ENCODE peak calls at places on chromosome 16, in nine cellular contexts. F is tibial artery, I is cardiac muscle cell, O is lung, W is MM.1S, H is nephron progenitor cell, B is transverse colon, J is Peyer's patch, P is spleen. M is an unnamed sample.

GRCh38 chr16:85446846-85447656 is 166.1 kb upstream of the GSE1 start:
- DNase-seq in B (peak), H (no peak), W (peak), J (no peak), P (peak), O (no peak), I (no peak), F (no peak), M (peak)

GRCh38 chr16:75462804-75463203 is 1.7 kb downstream of the TMEM170A start:
- DNase-seq in F (no peak), H (no peak), J (no peak), W (peak), O (no peak), I (no peak), B (no peak), P (no peak), M (peak)

GRCh38 chr16:56632160-56632847 is at the start of gene MT1M:
- DNase-seq in I (peak), O (no peak), J (peak), F (peak), B (peak), H (peak), P (no peak), W (no peak), M (no peak)

GRCh38 chr16:50266337-50267091 is at the start of gene ADCY7:
- DNase-seq in H (peak), I (peak), J (peak), F (peak), B (peak), P (peak), W (peak), O (peak), M (peak)

GRCh38 chr16:88978608-88979346 is 1.8 kb upstream of the CBFA2T3 start:
- DNase-seq in I (no peak), F (no peak), O (no peak), P (peak), W (peak), H (no peak), J (no peak), B (peak), M (peak)

GRCh38 chr16:8855051-8855786 is 13.6 kb downstream of the CARHSP1 start:
- DNase-seq in P (peak), J (peak), F (peak), I (no peak), B (peak), O (no peak), H (no peak), W (peak), M (no peak)

GRCh38 chr16:27315333-27316037 is 1.7 kb downstream of the IL4R start:
- DNase-seq in H (no peak), P (peak), O (peak), F (peak), I (peak), B (peak), J (peak), W (no peak), M (peak)

GRCh38 chr16:70378869-70379493 is 32.3 kb downstream of the DDX19A start:
- DNase-seq in J (no peak), H (no peak), O (no peak), B (no peak), W (no peak), P (no peak), I (no peak), F (no peak), M (no peak)

GRCh38 chr16:75996491-75996890 is 270.2 kb upstream of the CPHXL start:
- DNase-seq in H (no peak), W (peak), J (no peak), I (no peak), B (no peak), P (no peak), O (no peak), F (no peak), M (no peak)

GRCh38 chr16:80323187-80323807 is 217.5 kb upstream of the DYNLRB2 start:
- DNase-seq in J (no peak), O (no peak), I (no peak), B (no peak), W (no peak), P (no peak), F (no peak), H (peak), M (no peak)

GRCh38 chr16:80319181-80319580 is 221.6 kb upstream of the DYNLRB2 start:
- DNase-seq in O (no peak), I (no peak), H (no peak), J (no peak), F (no peak), W (no peak), B (no peak), P (no peak), M (no peak)

GRCh38 chr16:80314042-80314441 is 226.8 kb upstream of the DYNLRB2 start:
- DNase-seq in O (no peak), F (no peak), H (no peak), I (no peak), P (no peak), J (no peak), B (no peak), W (no peak), M (no peak)

GRCh38 chr16:80318107-80318506 is 222.7 kb upstream of the DYNLRB2 start:
- DNase-seq in I (no peak), F (no peak), P (no peak), O (no peak), B (no peak), J (no peak), H (no peak), W (no peak), M (no peak)

DNA sequence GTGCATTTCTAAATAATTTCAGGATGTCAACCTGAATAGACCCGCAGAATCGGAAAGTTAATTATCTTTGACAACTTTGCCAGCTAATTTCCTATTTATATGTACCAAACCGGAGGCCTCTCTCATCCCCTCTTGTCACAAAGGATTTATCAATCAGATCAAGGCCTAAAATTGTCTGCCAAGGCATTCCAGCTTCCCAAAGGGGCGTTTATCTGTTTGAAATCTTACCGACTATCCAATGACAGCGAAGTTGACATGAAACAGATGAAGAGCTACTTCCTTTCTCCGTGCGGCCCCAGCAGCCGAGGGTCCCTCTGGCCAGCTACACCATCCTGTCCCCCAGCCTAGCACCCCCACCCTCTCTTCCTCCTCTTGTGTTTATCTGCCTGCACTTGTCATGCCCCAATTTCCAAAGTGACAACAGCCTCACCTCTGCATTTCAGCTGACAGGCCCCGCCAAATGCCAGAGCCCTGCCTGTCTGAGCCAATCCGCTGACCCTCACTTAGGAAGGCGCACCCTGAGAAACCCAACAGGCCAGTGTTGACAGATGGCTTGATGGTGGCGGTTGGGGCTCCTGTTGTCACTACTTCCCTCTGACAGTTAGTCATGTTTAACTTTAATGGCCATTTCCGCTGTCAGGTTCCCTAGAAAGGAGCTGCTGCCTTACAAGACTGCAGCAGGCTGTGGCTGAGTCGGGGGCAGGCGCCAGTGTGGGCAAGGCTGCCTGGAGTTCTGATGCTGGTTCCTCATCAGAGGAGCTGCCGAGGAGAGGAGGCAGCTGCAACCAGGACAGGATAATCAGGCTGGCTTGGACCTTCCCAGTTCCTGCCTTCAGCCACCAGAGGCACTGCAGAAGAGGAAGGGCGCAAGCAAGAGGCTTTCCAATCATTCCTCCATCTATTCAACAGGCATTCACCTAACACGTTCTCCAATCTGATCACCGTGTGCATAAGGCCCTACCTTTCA is 223.4 kb upstream of the DYNLRB2 start:
- DNase-seq in O (no peak), P (no peak), I (peak), W (no peak), H (peak), F (no peak), J (no peak), B (no peak), M (no peak)
- TF ChIP-seq CTCF in O (no peak), P (no peak), I (no peak), W (no peak), H (peak), F (no peak), J (no peak), B (no peak), M (no peak)

DNA sequence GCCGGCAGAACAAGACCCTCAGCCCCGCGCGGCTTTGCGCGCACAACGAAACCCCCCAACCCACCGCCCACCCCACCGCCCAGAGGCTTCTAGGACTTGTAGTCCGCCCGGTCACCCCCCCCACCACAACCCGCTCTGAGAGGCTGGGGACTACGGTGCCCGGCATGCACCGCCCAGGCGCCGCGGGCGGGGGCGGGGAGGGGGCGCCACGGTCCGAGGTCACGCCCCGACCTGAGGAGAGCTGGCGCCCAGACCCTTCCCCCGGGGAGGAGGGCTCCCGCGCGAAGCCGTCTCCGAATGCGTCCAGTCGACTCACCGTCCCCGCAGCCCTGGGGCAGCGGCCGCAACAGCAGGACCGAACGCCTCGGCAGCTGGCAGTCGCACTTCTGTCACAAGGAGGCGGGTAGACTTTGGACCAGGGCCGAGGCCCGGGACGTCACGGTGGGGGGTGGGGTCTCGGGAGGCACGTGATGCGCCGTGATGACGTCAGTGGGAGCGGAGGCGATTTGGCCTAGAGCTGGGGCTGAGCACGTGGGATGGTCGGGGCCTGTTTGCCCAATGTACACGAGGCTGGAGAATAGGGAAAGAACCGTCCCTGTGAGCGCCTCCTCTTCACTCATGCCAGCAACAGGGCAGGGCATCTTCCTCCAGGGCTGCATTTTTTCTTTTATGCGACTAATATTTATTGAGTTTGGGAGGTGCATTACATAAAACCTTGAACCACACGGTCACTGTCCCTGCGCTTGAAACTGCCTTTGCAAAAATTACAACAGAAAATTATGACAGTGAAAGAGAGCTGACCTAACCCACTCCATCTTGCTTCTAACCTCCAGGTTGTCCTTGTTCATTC is at the start of gene CDIP1:
- DNase-seq in O (peak), I (peak), F (peak), W (peak), H (peak), P (peak), B (peak), J (peak), M (peak)
- TF ChIP-seq CTCF in O (no peak), I (peak), F (no peak), W (no peak), H (no peak), P (peak), B (peak), J (no peak), M (no peak)

GRCh38 chr16:813916-814412 is 13.4 kb upstream of the GNG13 start:
- DNase-seq in J (no peak), I (no peak), B (no peak), F (no peak), H (no peak), W (no peak), P (no peak), O (no peak), M (no peak)
- TF ChIP-seq CTCF in J (no peak), I (no peak), B (no peak), F (no peak), H (no peak), W (no peak), P (no peak), O (no peak), M (no peak)

GRCh38 chr16:19766988-19767387 is 48.9 kb downstream of the IQCK start:
- DNase-seq in P (no peak), W (no peak), O (no peak), H (no peak), J (no peak), F (no peak), I (no peak), B (no peak), M (no peak)
- TF ChIP-seq CTCF in P (no peak), W (no peak), O (no peak), H (no peak), J (no peak), F (no peak), I (no peak), B (no peak), M (no peak)